ENCODE peak calls at places on chromosomes 13 and 19, in nine cellular contexts. P is GM18507; K is ELF-1; F is stimulated activated CD8-positive, alpha-beta memory T cell treated with anti-CD3 and anti-CD28 coated beads, Interleukin-4, amount 100 ng/mL, for 24 hours; S is CD8-positive, alpha-beta T cell; B is Daoy; Z is ELR; D is AG10803; W is type B pancreatic cell. O is an unnamed sample.

GRCh38 chr13:87777395-87777794 is 106.2 kb downstream of the SLITRK5 start:
- DNase-seq in P (no peak), K (no peak), F (no peak), S (no peak), B (no peak), Z (peak), D (no peak), W (no peak), O (no peak)

GRCh38 chr13:95516021-95516420 is 36.5 kb upstream of the CLDN10 start:
- DNase-seq in P (no peak), K (no peak), F (no peak), S (no peak), B (no peak), Z (no peak), D (no peak), W (no peak), O (no peak)

GRCh38 chr13:75521956-75522355 is 15.7 kb downstream of the COMMD6 start:
- DNase-seq in P (no peak), K (no peak), F (no peak), S (no peak), B (no peak), Z (no peak), D (no peak), W (no peak), O (no peak)

GRCh38 chr13:110250258-110250891 is 56.6 kb downstream of the COL4A1 start:
- DNase-seq in P (no peak), K (no peak), F (no peak), S (no peak), B (no peak), Z (peak), D (peak), W (no peak), O (no peak)

GRCh38 chr13:50026788-50027473 is 11.7 kb downstream of the KCNRG start:
- DNase-seq in P (peak), K (no peak), F (no peak), S (no peak), B (no peak), Z (no peak), D (no peak), W (no peak), O (peak)

GRCh38 chr19:10744222-10744847 is 26.5 kb downstream of the DNM2 start:
- DNase-seq in P (no peak), K (peak), F (no peak), S (no peak), B (no peak), Z (no peak), D (no peak), W (no peak), O (peak)

GRCh38 chr19:35665157-35665556 is 1.2 kb upstream of the UPK1A start:
- DNase-seq in P (no peak), K (no peak), F (no peak), S (no peak), B (no peak), Z (no peak), D (no peak), W (no peak), O (no peak)

GRCh38 chr13:111187879-111188643 is 73.0 kb downstream of the ARHGEF7 start:
- DNase-seq in P (no peak), K (no peak), F (no peak), S (no peak), B (no peak), Z (peak), D (no peak), W (no peak), O (peak)

GRCh38 chr19:46913852-46914430 is 53.1 kb downstream of the ARHGAP35 start:
- DNase-seq in P (no peak), K (no peak), F (no peak), S (no peak), B (peak), Z (peak), D (peak), W (no peak), O (peak)

GRCh38 chr13:64579331-64579730 is 2650.8 kb downstream of the PCDH9 start:
- DNase-seq in P (no peak), K (no peak), F (no peak), S (no peak), B (no peak), Z (no peak), D (no peak), W (no peak), O (no peak)

GRCh38 chr13:25114220-25114619 is 18.3 kb downstream of the PABPC3 start:
- DNase-seq in P (peak), K (peak), F (peak), S (peak), B (peak), Z (peak), D (peak), W (peak), O (peak)

GRCh38 chr13:54210397-54211050 is 1181.9 kb downstream of the OLFM4 start:
- DNase-seq in P (no peak), K (peak), F (no peak), S (no peak), B (no peak), Z (no peak), D (no peak), W (no peak), O (no peak)

GRCh38 chr13:83839158-83839557 is 43.1 kb downstream of the SLITRK1 start:
- DNase-seq in P (no peak), K (peak), F (no peak), S (no peak), B (no peak), Z (no peak), D (no peak), W (no peak), O (no peak)

GRCh38 chr19:33157906-33158305 is 26.0 kb downstream of the WDR88 start:
- DNase-seq in P (no peak), K (no peak), F (no peak), S (no peak), B (no peak), Z (no peak), D (no peak), W (no peak), O (no peak)

GRCh38 chr13:104936304-104936703 is 1599.2 kb downstream of the EFNB2 start:
- DNase-seq in P (no peak), K (no peak), F (no peak), S (no peak), B (no peak), Z (no peak), D (no peak), W (no peak), O (no peak)

GRCh38 chr19:35318679-35319448 is 10.1 kb upstream of the CD22 start:
- DNase-seq in P (no peak), K (peak), F (no peak), S (no peak), B (peak), Z (peak), D (peak), W (no peak), O (no peak)

GRCh38 chr19:50565984-50566903 is 2.0 kb downstream of the LRRC4B start:
- DNase-seq in P (no peak), K (no peak), F (peak), S (no peak), B (peak), Z (no peak), D (no peak), W (no peak), O (no peak)

GRCh38 chr19:2711937-2712205 is 9.3 kb downstream of the DIRAS1 start:
- DNase-seq in P (no peak), K (no peak), F (no peak), S (no peak), B (no peak), Z (no peak), D (no peak), W (no peak), O (no peak)

GRCh38 chr13:41064493-41064892 is 3.2 kb downstream of the WBP4 start:
- DNase-seq in P (no peak), K (no peak), F (no peak), S (no peak), B (no peak), Z (peak), D (peak), W (no peak), O (no peak)

GRCh38 chr19:56566904-56567273 is 379 bp upstream of the ZNF470 start:
- DNase-seq in P (peak), K (no peak), F (peak), S (peak), B (peak), Z (peak), D (no peak), W (no peak), O (peak)

GRCh38 chr13:27632648-27633047 is 11.0 kb downstream of the POLR1D start:
- DNase-seq in P (no peak), K (no peak), F (no peak), S (no peak), B (no peak), Z (no peak), D (no peak), W (no peak), O (no peak)

GRCh38 chr13:23500858-23501257 is 67.4 kb upstream of the SACS start:
- DNase-seq in P (no peak), K (no peak), F (no peak), S (no peak), B (peak), Z (peak), D (peak), W (no peak), O (no peak)

GRCh38 chr19:3360494-3361383 is 5.6 kb upstream of the NFIC start:
- DNase-seq in P (no peak), K (no peak), F (peak), S (peak), B (peak), Z (peak), D (no peak), W (no peak), O (peak)

GRCh38 chr19:46813570-46814358 is 25.4 kb upstream of the SLC1A5 start:
- DNase-seq in P (no peak), K (no peak), F (no peak), S (no peak), B (no peak), Z (no peak), D (peak), W (no peak), O (no peak)

GRCh38 chr19:55247621-55248099 is 11.2 kb downstream of the PPP6R1 start:
- DNase-seq in P (no peak), K (no peak), F (no peak), S (no peak), B (peak), Z (peak), D (peak), W (no peak), O (peak)

GRCh38 chr13:98577823-98578285 is 947 bp upstream of the STK24 start:
- DNase-seq in P (no peak), K (no peak), F (no peak), S (no peak), B (no peak), Z (no peak), D (no peak), W (no peak), O (no peak)

GRCh38 chr13:27789153-27789494 is 3.2 kb upstream of the GSX1 start:
- DNase-seq in P (no peak), K (no peak), F (no peak), S (no peak), B (no peak), Z (no peak), D (no peak), W (no peak), O (no peak)

GRCh38 chr19:21335721-21336120 is 6.5 kb upstream of the ZNF708 start:
- DNase-seq in P (no peak), K (no peak), F (no peak), S (no peak), B (no peak), Z (peak), D (no peak), W (no peak), O (no peak)